ENCODE peak calls at places on chromosomes 3 and 15, in ten cellular contexts. One of them, this sample, is unnamed.
A peak's percentile ranks its signal among the peaks of the same experiment; 100 is the strongest.

GRCh38 chr3:55888282-55888855 is 401.3 kb upstream of the WNT5A start:
- DNase-seq in progenitor cell of endocrine pancreas: no peak
- DNase-seq in NCI-H2029: no peak
- DNase-seq in right lobe of liver: no peak
- DNase-seq in OCI-LY7: no peak
- DNase-seq in nephron progenitor cell: no peak
- DNase-seq in transverse colon: no peak
- DNase-seq in testis: no peak
- DNase-seq in anterior cingulate cortex: no peak
- DNase-seq in tibial artery: no peak
- DNase-seq in this sample: no peak

GRCh38 chr3:150653110-150653561 is 50.0 kb downstream of the SELENOT start:
- DNase-seq in progenitor cell of endocrine pancreas: no peak
- DNase-seq in NCI-H2029: no peak
- DNase-seq in right lobe of liver: no peak
- DNase-seq in OCI-LY7: no peak
- DNase-seq in nephron progenitor cell: no peak
- DNase-seq in transverse colon: no peak
- DNase-seq in testis: no peak
- DNase-seq in anterior cingulate cortex: no peak
- DNase-seq in tibial artery: no peak
- DNase-seq in this sample: no peak

GRCh38 chr15:90697180-90697579 is 20.0 kb upstream of the BLM start:
- DNase-seq in progenitor cell of endocrine pancreas: no peak
- DNase-seq in NCI-H2029: no peak
- DNase-seq in right lobe of liver: no peak
- DNase-seq in OCI-LY7: no peak
- DNase-seq in nephron progenitor cell: no peak
- DNase-seq in transverse colon: no peak
- DNase-seq in testis: no peak
- DNase-seq in anterior cingulate cortex: no peak
- DNase-seq in tibial artery: no peak
- DNase-seq in this sample: no peak

GRCh38 chr15:91385301-91385700 is 285.2 kb downstream of the SV2B start:
- DNase-seq in progenitor cell of endocrine pancreas: no peak
- DNase-seq in NCI-H2029: no peak
- DNase-seq in right lobe of liver: no peak
- DNase-seq in OCI-LY7: no peak
- DNase-seq in nephron progenitor cell: no peak
- DNase-seq in transverse colon: no peak
- DNase-seq in testis: no peak
- DNase-seq in anterior cingulate cortex: no peak
- DNase-seq in tibial artery: no peak
- DNase-seq in this sample: no peak

GRCh38 chr3:116001063-116001765 is 377.9 kb downstream of the GAP43 start:
- DNase-seq in progenitor cell of endocrine pancreas: no peak
- DNase-seq in NCI-H2029: no peak
- DNase-seq in right lobe of liver: no peak
- DNase-seq in OCI-LY7: no peak
- DNase-seq in nephron progenitor cell: no peak
- DNase-seq in transverse colon: no peak
- DNase-seq in testis: no peak
- DNase-seq in anterior cingulate cortex: no peak
- DNase-seq in tibial artery: no peak
- DNase-seq in this sample: no peak

GRCh38 chr3:144636833-144637232 is 665.2 kb downstream of the DIPK2A start:
- DNase-seq in progenitor cell of endocrine pancreas: no peak
- DNase-seq in NCI-H2029: no peak
- DNase-seq in right lobe of liver: no peak
- DNase-seq in OCI-LY7: no peak
- DNase-seq in nephron progenitor cell: peak; percentile 23
- DNase-seq in transverse colon: no peak
- DNase-seq in testis: no peak
- DNase-seq in anterior cingulate cortex: no peak
- DNase-seq in tibial artery: no peak
- DNase-seq in this sample: no peak

GRCh38 chr3:42123012-42123581 is 31.9 kb downstream of the TRAK1 start:
- DNase-seq in progenitor cell of endocrine pancreas: no peak
- DNase-seq in NCI-H2029: peak; percentile 19
- DNase-seq in right lobe of liver: no peak
- DNase-seq in OCI-LY7: no peak
- DNase-seq in nephron progenitor cell: no peak
- DNase-seq in transverse colon: no peak
- DNase-seq in testis: no peak
- DNase-seq in anterior cingulate cortex: no peak
- DNase-seq in tibial artery: no peak
- DNase-seq in this sample: no peak

GRCh38 chr3:142863965-142864924 is 24.6 kb downstream of the PCOLCE2 start:
- DNase-seq in progenitor cell of endocrine pancreas: no peak
- DNase-seq in NCI-H2029: no peak
- DNase-seq in right lobe of liver: no peak
- DNase-seq in OCI-LY7: no peak
- DNase-seq in nephron progenitor cell: no peak
- DNase-seq in transverse colon: no peak
- DNase-seq in testis: no peak
- DNase-seq in anterior cingulate cortex: no peak
- DNase-seq in tibial artery: no peak
- DNase-seq in this sample: no peak

GRCh38 chr3:8020459-8020858 is 481.2 kb upstream of the LMCD1 start:
- DNase-seq in progenitor cell of endocrine pancreas: no peak
- DNase-seq in NCI-H2029: no peak
- DNase-seq in right lobe of liver: no peak
- DNase-seq in OCI-LY7: no peak
- DNase-seq in nephron progenitor cell: no peak
- DNase-seq in transverse colon: no peak
- DNase-seq in testis: no peak
- DNase-seq in anterior cingulate cortex: no peak
- DNase-seq in tibial artery: no peak
- DNase-seq in this sample: no peak

This sample was measured in natural killer cell treated with Interleukin-12 subunit alpha and Interleukin-12 subunit beta and Interleukin-15 and Interleukin-18, amount 100 ng/mL, for 72 hours.